ENCODE peak calls at places on chromosomes 3 and 15, in four cellular contexts. One of them, this sample, is unnamed.

GRCh38 chr15:49309889-49310288 is 113.2 kb upstream of the FGF7 start:
- DNase-seq in breast epithelium: no peak
- DNase-seq in spleen: no peak
- DNase-seq in sigmoid colon: no peak
- DNase-seq in this sample: no peak

GRCh38 chr3:152173627-152174026 is 95.1 kb upstream of the MBNL1 start:
- DNase-seq in breast epithelium: no peak
- DNase-seq in spleen: no peak
- DNase-seq in sigmoid colon: no peak
- DNase-seq in this sample: no peak

GRCh38 chr3:96330795-96331194 is 483.6 kb upstream of the EPHA6 start:
- DNase-seq in breast epithelium: no peak
- DNase-seq in spleen: no peak
- DNase-seq in sigmoid colon: no peak
- DNase-seq in this sample: no peak

GRCh38 chr3:45572755-45573154 is 21.8 kb upstream of the LIMD1 start:
- DNase-seq in breast epithelium: no peak
- DNase-seq in spleen: no peak
- DNase-seq in sigmoid colon: peak; percentile 4
- DNase-seq in this sample: no peak

GRCh38 chr15:83581381-83581780 is 72.5 kb upstream of the ADAMTSL3 start:
- DNase-seq in breast epithelium: no peak
- DNase-seq in spleen: no peak
- DNase-seq in sigmoid colon: no peak
- DNase-seq in this sample: no peak

GRCh38 chr3:127529346-127530188 is 61.0 kb downstream of the TPRA1 start:
- DNase-seq in breast epithelium: no peak
- DNase-seq in spleen: no peak
- DNase-seq in sigmoid colon: no peak
- DNase-seq in this sample: no peak

GRCh38 chr3:117404756-117405155 is 695.2 kb downstream of the TUSC7 start:
- DNase-seq in breast epithelium: no peak
- DNase-seq in spleen: no peak
- DNase-seq in sigmoid colon: no peak
- DNase-seq in this sample: no peak

GRCh38 chr3:55885721-55886120 is 398.6 kb upstream of the WNT5A start:
- DNase-seq in breast epithelium: no peak
- DNase-seq in spleen: no peak
- DNase-seq in sigmoid colon: no peak
- DNase-seq in this sample: no peak

GRCh38 chr3:66342717-66343373 is 122.0 kb downstream of the SLC25A26 start:
- DNase-seq in breast epithelium: no peak
- DNase-seq in spleen: no peak
- DNase-seq in sigmoid colon: no peak
- DNase-seq in this sample: no peak

GRCh38 chr3:13711911-13712650 is 163.2 kb downstream of the FBLN2 start:
- DNase-seq in breast epithelium: peak; percentile 17
- DNase-seq in spleen: peak; percentile 22
- DNase-seq in sigmoid colon: peak; percentile 33
- DNase-seq in this sample: no peak

GRCh38 chr3:72745146-72745976 is 102.9 kb downstream of the SHQ1 start:
- DNase-seq in breast epithelium: no peak
- DNase-seq in spleen: no peak
- DNase-seq in sigmoid colon: no peak
- DNase-seq in this sample: peak; percentile 56

GRCh38 chr3:10291641-10292040 is 1.1 kb downstream of the GHRL start:
- DNase-seq in breast epithelium: no peak
- DNase-seq in spleen: no peak
- DNase-seq in sigmoid colon: no peak
- DNase-seq in this sample: no peak

GRCh38 chr15:62112616-62113593 is 46.1 kb downstream of the C2CD4A start:
- DNase-seq in breast epithelium: peak; percentile 64
- DNase-seq in spleen: no peak
- DNase-seq in sigmoid colon: no peak
- DNase-seq in this sample: peak; percentile 28

GRCh38 chr3:71551286-71551919 is 32.1 kb downstream of the FOXP1 start:
- DNase-seq in breast epithelium: no peak
- DNase-seq in spleen: no peak
- DNase-seq in sigmoid colon: no peak
- DNase-seq in this sample: no peak

GRCh38 chr3:58356054-58356453 is 23.4 kb downstream of the PXK start:
- DNase-seq in breast epithelium: no peak
- DNase-seq in spleen: peak; percentile 86
- DNase-seq in sigmoid colon: no peak
- DNase-seq in this sample: peak; percentile 13

GRCh38 chr3:144058713-144059112 is 87.1 kb downstream of the DIPK2A start:
- DNase-seq in breast epithelium: no peak
- DNase-seq in spleen: no peak
- DNase-seq in sigmoid colon: no peak
- DNase-seq in this sample: no peak

GRCh38 chr3:66572938-66573710 is 72.3 kb upstream of the LRIG1 start:
- DNase-seq in breast epithelium: no peak
- DNase-seq in spleen: no peak
- DNase-seq in sigmoid colon: no peak
- DNase-seq in this sample: no peak

GRCh38 chr3:100533176-100533575 is 40.8 kb downstream of the TMEM45A start:
- DNase-seq in breast epithelium: no peak
- DNase-seq in spleen: no peak
- DNase-seq in sigmoid colon: no peak
- DNase-seq in this sample: no peak

GRCh38 chr3:105513042-105513441 is 146.3 kb downstream of the ALCAM start:
- DNase-seq in breast epithelium: no peak
- DNase-seq in spleen: no peak
- DNase-seq in sigmoid colon: no peak
- DNase-seq in this sample: no peak

GRCh38 chr3:53581671-53582070 is 87.3 kb downstream of the CACNA1D start:
- DNase-seq in breast epithelium: no peak
- DNase-seq in spleen: no peak
- DNase-seq in sigmoid colon: no peak
- DNase-seq in this sample: no peak

GRCh38 chr15:83207622-83208356 is at the start of gene HDGFL3:
- DNase-seq in breast epithelium: peak; percentile 72
- DNase-seq in spleen: peak; percentile 78
- DNase-seq in sigmoid colon: peak; percentile 81
- DNase-seq in this sample: peak; percentile 45

GRCh38 chr15:85691350-85692240 is 103.1 kb downstream of the KLHL25 start:
- DNase-seq in breast epithelium: no peak
- DNase-seq in spleen: peak; percentile 79
- DNase-seq in sigmoid colon: no peak
- DNase-seq in this sample: peak; percentile 63

GRCh38 chr15:82079736-82080135 is 33.9 kb upstream of the MEX3B start:
- DNase-seq in breast epithelium: no peak
- DNase-seq in spleen: no peak
- DNase-seq in sigmoid colon: no peak
- DNase-seq in this sample: no peak

GRCh38 chr3:38354588-38355344 is 8.2 kb downstream of the XYLB start:
- DNase-seq in breast epithelium: no peak
- DNase-seq in spleen: peak; percentile 6
- DNase-seq in sigmoid colon: no peak
- DNase-seq in this sample: peak; percentile 53

GRCh38 chr3:153927107-153927506 is 194.1 kb upstream of the ARHGEF26 start:
- DNase-seq in breast epithelium: no peak
- DNase-seq in spleen: no peak
- DNase-seq in sigmoid colon: no peak
- DNase-seq in this sample: no peak

GRCh38 chr3:179853176-179853575 is 183.6 kb downstream of the PEX5L start:
- DNase-seq in breast epithelium: no peak
- DNase-seq in spleen: no peak
- DNase-seq in sigmoid colon: no peak
- DNase-seq in this sample: no peak

GRCh38 chr3:10706156-10707088 is 109.6 kb upstream of the SLC6A11 start:
- DNase-seq in breast epithelium: no peak
- DNase-seq in spleen: no peak
- DNase-seq in sigmoid colon: no peak
- DNase-seq in this sample: no peak

GRCh38 chr3:44511238-44511567 is 33.7 kb upstream of the ZNF445 start:
- DNase-seq in breast epithelium: no peak
- DNase-seq in spleen: no peak
- DNase-seq in sigmoid colon: no peak
- DNase-seq in this sample: no peak

GRCh38 chr3:31917303-31917903 is 63.7 kb downstream of the OSBPL10 start:
- DNase-seq in breast epithelium: no peak
- DNase-seq in spleen: no peak
- DNase-seq in sigmoid colon: no peak
- DNase-seq in this sample: no peak

GRCh38 chr15:45387379-45388007 is 9.1 kb upstream of the GATM start:
- DNase-seq in breast epithelium: no peak
- DNase-seq in spleen: no peak
- DNase-seq in sigmoid colon: no peak
- DNase-seq in this sample: no peak

GRCh38 chr3:40846466-40846865 is 321.7 kb downstream of the ZNF621 start:
- DNase-seq in breast epithelium: no peak
- DNase-seq in spleen: no peak
- DNase-seq in sigmoid colon: no peak
- DNase-seq in this sample: no peak

GRCh38 chr15:74336061-74337005 is 31.1 kb downstream of the CYP11A1 start:
- DNase-seq in breast epithelium: no peak
- DNase-seq in spleen: peak; percentile 29
- DNase-seq in sigmoid colon: peak; percentile 39
- DNase-seq in this sample: no peak

GRCh38 chr3:86245360-86245759 is 745.6 kb downstream of the VGLL3 start:
- DNase-seq in breast epithelium: no peak
- DNase-seq in spleen: no peak
- DNase-seq in sigmoid colon: no peak
- DNase-seq in this sample: no peak

GRCh38 chr15:48940508-48940907 is 23.2 kb downstream of the SHC4 start:
- DNase-seq in breast epithelium: no peak
- DNase-seq in spleen: no peak
- DNase-seq in sigmoid colon: no peak
- DNase-seq in this sample: no peak

GRCh38 chr15:39466428-39466827 is 114.5 kb upstream of the THBS1 start:
- DNase-seq in breast epithelium: peak; percentile 52
- DNase-seq in spleen: peak; percentile 71
- DNase-seq in sigmoid colon: peak; percentile 84
- DNase-seq in this sample: peak; percentile 21

GRCh38 chr15:89409993-89410767 is 75.6 kb upstream of the POLG start:
- DNase-seq in breast epithelium: no peak
- DNase-seq in spleen: no peak
- DNase-seq in sigmoid colon: no peak
- DNase-seq in this sample: no peak

GRCh38 chr15:22786868-22787698 is 639 bp downstream of the NIPA1 start:
- DNase-seq in breast epithelium: no peak
- DNase-seq in spleen: peak; percentile 80
- DNase-seq in sigmoid colon: no peak
- DNase-seq in this sample: peak; percentile 30

DNA sequence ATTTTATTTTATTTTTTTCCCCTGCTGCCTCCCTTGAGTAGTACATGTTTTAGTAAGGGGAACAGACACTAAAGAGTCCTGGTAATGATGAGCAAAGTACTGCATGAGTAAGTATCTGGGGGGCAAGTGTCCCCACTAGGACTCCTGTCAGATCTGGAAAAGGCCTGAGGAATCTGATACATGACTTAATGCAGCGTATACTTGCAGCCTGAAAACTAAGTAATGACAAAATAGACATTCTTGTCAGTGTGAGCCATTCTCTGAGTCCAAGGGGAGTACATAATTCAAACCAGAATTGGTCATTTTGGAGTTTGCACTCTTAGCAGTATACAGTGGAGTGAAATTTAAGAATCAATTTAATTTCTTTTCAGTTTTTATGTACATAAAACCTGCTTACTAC is 27.5 kb downstream of the NXPE3 start:
- DNase-seq in breast epithelium: no peak
- DNase-seq in spleen: no peak
- DNase-seq in sigmoid colon: no peak
- DNase-seq in this sample: no peak
- H3K27ac ChIP-seq in breast epithelium: no peak overlapping the region
- H3K27ac ChIP-seq in spleen: no peak overlapping the region
- H3K27ac ChIP-seq in sigmoid colon: no peak overlapping the region
- H3K27ac ChIP-seq in this sample: no peak overlapping the region

GRCh38 chr3:39413691-39414420 is 7.3 kb downstream of the RPSA start:
- DNase-seq in breast epithelium: no peak
- DNase-seq in spleen: no peak
- DNase-seq in sigmoid colon: no peak
- DNase-seq in this sample: no peak

GRCh38 chr3:39415983-39416382 is 9.5 kb downstream of the RPSA start:
- DNase-seq in breast epithelium: no peak
- DNase-seq in spleen: no peak
- DNase-seq in sigmoid colon: no peak
- DNase-seq in this sample: no peak

GRCh38 chr3:39412668-39413260 is 6.2 kb downstream of the RPSA start:
- DNase-seq in breast epithelium: no peak
- DNase-seq in spleen: no peak
- DNase-seq in sigmoid colon: no peak
- DNase-seq in this sample: no peak

GRCh38 chr3:39410893-39411292 is 4.4 kb downstream of the RPSA start:
- DNase-seq in breast epithelium: no peak
- DNase-seq in spleen: no peak
- DNase-seq in sigmoid colon: no peak
- DNase-seq in this sample: no peak

GRCh38 chr3:39414421-39414907 is 7.9 kb downstream of the RPSA start:
- DNase-seq in breast epithelium: no peak
- DNase-seq in spleen: no peak
- DNase-seq in sigmoid colon: no peak
- DNase-seq in this sample: peak; percentile 57
- TF ChIP-seq POLR2AphosphoS5 in breast epithelium: no peak
- TF ChIP-seq POLR2AphosphoS5 in spleen: peak; percentile 23
- TF ChIP-seq POLR2AphosphoS5 in sigmoid colon: no peak
- TF ChIP-seq POLR2AphosphoS5 in this sample: no peak

DNA sequence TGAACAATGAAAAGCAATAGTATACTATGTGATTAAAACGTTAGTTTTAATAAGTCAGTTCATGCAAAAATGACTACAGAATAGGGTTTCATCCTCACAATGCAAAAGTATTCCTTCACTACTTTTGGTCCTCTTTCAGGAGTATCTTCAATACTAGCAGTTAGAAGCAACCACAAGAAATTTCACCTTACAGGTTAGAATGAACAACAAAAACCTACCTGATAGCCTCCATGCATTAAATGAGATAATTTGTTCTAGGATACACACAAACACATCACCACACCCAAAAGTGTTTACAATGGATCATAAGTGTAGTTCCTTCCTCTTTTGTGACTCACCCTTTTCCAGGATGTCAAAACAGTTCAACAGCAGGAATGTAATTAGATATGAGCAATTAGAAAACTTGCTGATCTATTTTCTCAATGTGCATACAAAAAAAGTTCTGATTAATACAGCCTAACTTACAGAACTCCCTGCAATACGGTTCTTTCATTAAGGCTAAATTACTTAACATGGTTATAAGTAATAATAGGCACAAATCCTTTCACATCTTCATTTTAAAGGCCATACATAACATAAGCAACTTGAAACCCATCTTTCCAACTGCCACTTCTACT is 21.6 kb downstream of the UACA start:
- DNase-seq in breast epithelium: no peak
- DNase-seq in spleen: no peak
- DNase-seq in sigmoid colon: no peak
- DNase-seq in this sample: no peak
- H3K27ac ChIP-seq in breast epithelium: peak overlapping the region; percentile 85
- H3K27ac ChIP-seq in spleen: peak overlapping the region; percentile 78
- H3K27ac ChIP-seq in sigmoid colon: peak overlapping the region; percentile 76
- H3K27ac ChIP-seq in this sample: peak overlapping the region; percentile 81

GRCh38 chr3:196063456-196063855 is 18.4 kb downstream of the TFRC start:
- DNase-seq in breast epithelium: no peak
- DNase-seq in spleen: no peak
- DNase-seq in sigmoid colon: no peak
- DNase-seq in this sample: no peak
- TF ChIP-seq POLR2AphosphoS5 in breast epithelium: no peak
- TF ChIP-seq POLR2AphosphoS5 in spleen: no peak
- TF ChIP-seq POLR2AphosphoS5 in sigmoid colon: no peak
- TF ChIP-seq POLR2AphosphoS5 in this sample: no peak

This sample was measured in transverse colon.